ENCODE peak calls at places on chromosomes 16 and 17, in seven cellular contexts. J, V, L, N, C, D and T are unnamed samples.

GRCh38 chr17:83055911-83056582 is 23.4 kb upstream of the METRNL start:
- DNase-seq in C (peak), N (no peak), J (peak), V (no peak), D (no peak), L (no peak), T (peak)

GRCh38 chr16:879986-880385 is 79.5 kb upstream of the GNG13 start:
- DNase-seq in V (no peak), J (no peak), D (no peak), L (no peak), C (no peak), N (no peak), T (no peak)

GRCh38 chr17:5975651-5976050 is 94.5 kb upstream of the WSCD1 start:
- DNase-seq in D (no peak), C (no peak), N (no peak), V (no peak), J (no peak), L (no peak), T (no peak)

GRCh38 chr17:14061666-14062560 is 7.4 kb upstream of the COX10 start:
- DNase-seq in J (peak), D (no peak), N (no peak), L (no peak), V (no peak), C (no peak), T (peak)

GRCh38 chr17:37541880-37542675 is 52.4 kb downstream of the DUSP14 start:
- DNase-seq in L (no peak), V (no peak), N (peak), D (no peak), C (no peak), J (no peak), T (peak)

GRCh38 chr17:8905256-8905778 is 37.8 kb upstream of the PIK3R6 start:
- DNase-seq in J (no peak), D (no peak), L (no peak), N (no peak), C (no peak), V (no peak), T (no peak)

GRCh38 chr17:32007463-32008298 is 498 bp downstream of the LRRC37B start:
- DNase-seq in D (peak), N (peak), J (peak), C (peak), V (peak), L (peak), T (no peak)

GRCh38 chr16:85460252-85460982 is 152.7 kb upstream of the GSE1 start:
- DNase-seq in N (no peak), C (no peak), V (no peak), D (no peak), L (no peak), J (peak), T (no peak)

GRCh38 chr17:43641416-43641815 is 20.3 kb downstream of the MEOX1 start:
- DNase-seq in N (no peak), L (no peak), D (no peak), J (no peak), V (no peak), C (no peak), T (no peak)

GRCh38 chr17:70913086-70913485 is 743.8 kb downstream of the KCNJ2 start:
- DNase-seq in J (no peak), L (no peak), N (no peak), V (no peak), D (no peak), C (no peak), T (no peak)

GRCh38 chr17:66980896-66981295 is 16.4 kb downstream of the CACNG4 start:
- DNase-seq in J (no peak), C (no peak), L (no peak), D (no peak), N (no peak), V (no peak), T (no peak)

GRCh38 chr17:41382396-41382795 is 290 bp upstream of the KRT34 start:
- DNase-seq in N (no peak), D (no peak), V (no peak), L (no peak), J (no peak), C (no peak), T (peak)

GRCh38 chr16:74574146-74574545 is 32.8 kb downstream of the GLG1 start:
- DNase-seq in L (no peak), V (no peak), N (no peak), J (no peak), C (no peak), D (no peak), T (no peak)

GRCh38 chr17:73564856-73565255 is 79.4 kb downstream of the SDK2 start:
- DNase-seq in J (no peak), C (no peak), N (no peak), L (no peak), V (no peak), D (no peak), T (no peak)

GRCh38 chr17:8294361-8294760 is 839 bp downstream of the SLC25A35 start:
- DNase-seq in D (no peak), J (no peak), N (no peak), V (no peak), C (no peak), L (no peak), T (no peak)

GRCh38 chr16:23124315-23124714 is 24.9 kb downstream of the USP31 start:
- DNase-seq in L (no peak), N (no peak), J (no peak), V (no peak), C (no peak), D (no peak), T (peak)

GRCh38 chr17:1241904-1242303 is 28.3 kb upstream of the BHLHA9 start:
- DNase-seq in C (peak), V (no peak), N (no peak), L (no peak), J (no peak), D (no peak), T (no peak)

GRCh38 chr17:31509095-31509804 is 117.8 kb downstream of the RAB11FIP4 start:
- DNase-seq in J (no peak), L (no peak), N (peak), V (no peak), D (no peak), C (no peak), T (no peak)

GRCh38 chr17:74305865-74306654 is 20.0 kb upstream of the KIF19 start:
- DNase-seq in C (no peak), J (no peak), L (no peak), D (no peak), V (no peak), N (no peak), T (no peak)

GRCh38 chr17:40598928-40599627 is 33.8 kb upstream of the CCR7 start:
- DNase-seq in C (peak), N (peak), V (no peak), D (peak), J (no peak), L (peak), T (no peak)

GRCh38 chr17:1122681-1123396 is 56.9 kb downstream of the ABR start:
- DNase-seq in C (peak), J (peak), L (peak), V (peak), D (peak), N (peak), T (peak)

GRCh38 chr17:1511290-1511689 is 5.1 kb downstream of the INPP5K start:
- DNase-seq in V (no peak), N (no peak), L (no peak), D (no peak), J (no peak), C (no peak), T (no peak)

GRCh38 chr16:85593503-85594195 is 19.5 kb upstream of the GSE1 start:
- DNase-seq in V (no peak), L (no peak), D (no peak), J (no peak), C (no peak), N (no peak), T (no peak)

GRCh38 chr16:3021449-3022207 is 1.5 kb downstream of the TNFRSF12A start:
- DNase-seq in N (peak), D (peak), V (peak), L (peak), J (peak), C (peak), T (peak)

GRCh38 chr16:31876955-31877828 is 3.6 kb downstream of the ZNF267 start:
- DNase-seq in V (no peak), C (no peak), L (peak), D (peak), J (peak), N (peak), T (peak)

GRCh38 chr16:4257646-4258556 is 14.9 kb downstream of the TFAP4 start:
- DNase-seq in V (no peak), L (no peak), J (no peak), D (no peak), C (no peak), N (no peak), T (peak)

GRCh38 chr17:5499790-5500189 is 13.4 kb downstream of the MIS12 start:
- DNase-seq in N (no peak), V (no peak), J (peak), L (peak), C (no peak), D (peak), T (no peak)

GRCh38 chr16:81734632-81735434 is 44.3 kb upstream of the PLCG2 start:
- DNase-seq in N (no peak), J (no peak), C (no peak), L (no peak), V (no peak), D (no peak), T (no peak)

GRCh38 chr17:40443196-40443987 is at the start of gene IGFBP4:
- DNase-seq in C (peak), N (peak), L (peak), V (peak), J (peak), D (peak), T (peak)

GRCh38 chr17:4448197-4448980 is 14.6 kb downstream of the SPNS3 start:
- DNase-seq in L (no peak), V (no peak), D (no peak), J (no peak), C (no peak), N (no peak), T (peak)

GRCh38 chr16:2842340-2843000 is 12.4 kb downstream of the ZG16B start:
- DNase-seq in L (peak), N (peak), J (no peak), D (peak), V (no peak), C (no peak), T (no peak)

GRCh38 chr17:67518881-67519280 is 141.8 kb downstream of the PITPNC1 start:
- DNase-seq in J (no peak), V (no peak), D (no peak), L (no peak), N (no peak), C (no peak), T (no peak)

GRCh38 chr17:46769531-46770438 is 48.7 kb downstream of the WNT3 start:
- DNase-seq in V (no peak), J (no peak), D (no peak), N (peak), C (no peak), L (peak), T (no peak)

GRCh38 chr16:88377961-88378360 is 4.8 kb upstream of the ZNF469 start:
- DNase-seq in D (no peak), V (no peak), J (no peak), C (no peak), N (no peak), L (no peak), T (no peak)

GRCh38 chr16:88378401-88378800 is 4.4 kb upstream of the ZNF469 start:
- DNase-seq in L (no peak), C (no peak), V (no peak), D (no peak), N (no peak), J (no peak), T (no peak)

GRCh38 chr16:88376053-88376834 is 6.5 kb upstream of the ZNF469 start:
- DNase-seq in C (no peak), J (no peak), V (no peak), D (no peak), L (no peak), N (no peak), T (no peak)

GRCh38 chr16:88375236-88376052 is 7.3 kb upstream of the ZNF469 start:
- DNase-seq in N (no peak), L (no peak), D (no peak), V (no peak), C (no peak), J (no peak), T (no peak)

GRCh38 chr16:88376835-88377726 is 5.7 kb upstream of the ZNF469 start:
- DNase-seq in N (no peak), C (no peak), L (peak), J (no peak), D (no peak), V (no peak), T (peak)
- TF ChIP-seq CTCF in N (no peak), C (no peak), L (no peak), J (no peak), D (no peak), V (no peak), T (no peak)

GRCh38 chr16:88059701-88060386 is 108.6 kb downstream of the BANP start:
- DNase-seq in L (no peak), J (no peak), C (no peak), D (no peak), N (no peak), V (no peak), T (no peak)

GRCh38 chr16:88060524-88061219 is 109.4 kb downstream of the BANP start:
- DNase-seq in J (no peak), D (no peak), V (no peak), L (no peak), N (no peak), C (no peak), T (no peak)

GRCh38 chr16:88063201-88063773 is 112.1 kb downstream of the BANP start:
- DNase-seq in C (peak), L (no peak), N (no peak), V (no peak), J (no peak), D (no peak), T (peak)

GRCh38 chr16:88062341-88062861 is 111.2 kb downstream of the BANP start:
- DNase-seq in J (peak), L (no peak), C (peak), D (no peak), N (no peak), V (no peak), T (peak)

GRCh38 chr16:88061346-88062110 is 110.3 kb downstream of the BANP start:
- DNase-seq in J (no peak), N (no peak), C (no peak), L (no peak), D (no peak), V (no peak), T (no peak)
- TF ChIP-seq CTCF in J (no peak), N (no peak), C (no peak), L (no peak), D (no peak), V (no peak), T (no peak)

GRCh38 chr16:48611329-48612137 is 1.6 kb upstream of the N4BP1 start:
- DNase-seq in J (peak), L (peak), V (no peak), D (peak), N (peak), C (no peak), T (no peak)
- TF ChIP-seq CTCF in J (no peak), L (no peak), V (no peak), D (no peak), N (no peak), C (no peak), T (no peak)

GRCh38 chr17:75679706-75680201 is 12.6 kb downstream of the SAP30BP start:
- DNase-seq in N (no peak), D (no peak), V (no peak), L (no peak), J (peak), C (peak), T (peak)
- TF ChIP-seq CTCF in N (no peak), D (no peak), V (no peak), L (no peak), J (no peak), C (peak), T (peak)

GRCh38 chr16:9415588-9415987 is 324.1 kb downstream of the HAPSTR1 start:
- DNase-seq in D (no peak), V (no peak), C (no peak), L (no peak), N (no peak), J (no peak), T (no peak)
- TF ChIP-seq CTCF in D (no peak), V (no peak), C (no peak), L (no peak), N (no peak), J (no peak), T (no peak)

GRCh38 chr16:66930189-66930588 is 4.0 kb downstream of the CIAO2B start:
- DNase-seq in L (no peak), J (peak), D (no peak), C (no peak), N (no peak), V (no peak), T (peak)

GRCh38 chr16:66927012-66927436 is 1.7 kb upstream of the RRAD start:
- DNase-seq in J (peak), D (peak), V (no peak), L (peak), C (no peak), N (no peak), T (peak)

GRCh38 chr16:66926171-66926570 is 836 bp upstream of the RRAD start:
- DNase-seq in V (no peak), C (no peak), L (peak), D (no peak), N (no peak), J (no peak), T (no peak)

GRCh38 chr16:66927918-66928649 is 2.7 kb upstream of the RRAD start:
- DNase-seq in V (no peak), J (no peak), N (peak), D (no peak), C (no peak), L (no peak), T (peak)

GRCh38 chr16:66928702-66929388 is 3.5 kb upstream of the RRAD start:
- DNase-seq in C (no peak), V (no peak), N (peak), D (no peak), L (peak), J (peak), T (peak)
- TF ChIP-seq CTCF in C (no peak), V (peak), N (peak), D (peak), L (peak), J (peak), T (peak)

DNA sequence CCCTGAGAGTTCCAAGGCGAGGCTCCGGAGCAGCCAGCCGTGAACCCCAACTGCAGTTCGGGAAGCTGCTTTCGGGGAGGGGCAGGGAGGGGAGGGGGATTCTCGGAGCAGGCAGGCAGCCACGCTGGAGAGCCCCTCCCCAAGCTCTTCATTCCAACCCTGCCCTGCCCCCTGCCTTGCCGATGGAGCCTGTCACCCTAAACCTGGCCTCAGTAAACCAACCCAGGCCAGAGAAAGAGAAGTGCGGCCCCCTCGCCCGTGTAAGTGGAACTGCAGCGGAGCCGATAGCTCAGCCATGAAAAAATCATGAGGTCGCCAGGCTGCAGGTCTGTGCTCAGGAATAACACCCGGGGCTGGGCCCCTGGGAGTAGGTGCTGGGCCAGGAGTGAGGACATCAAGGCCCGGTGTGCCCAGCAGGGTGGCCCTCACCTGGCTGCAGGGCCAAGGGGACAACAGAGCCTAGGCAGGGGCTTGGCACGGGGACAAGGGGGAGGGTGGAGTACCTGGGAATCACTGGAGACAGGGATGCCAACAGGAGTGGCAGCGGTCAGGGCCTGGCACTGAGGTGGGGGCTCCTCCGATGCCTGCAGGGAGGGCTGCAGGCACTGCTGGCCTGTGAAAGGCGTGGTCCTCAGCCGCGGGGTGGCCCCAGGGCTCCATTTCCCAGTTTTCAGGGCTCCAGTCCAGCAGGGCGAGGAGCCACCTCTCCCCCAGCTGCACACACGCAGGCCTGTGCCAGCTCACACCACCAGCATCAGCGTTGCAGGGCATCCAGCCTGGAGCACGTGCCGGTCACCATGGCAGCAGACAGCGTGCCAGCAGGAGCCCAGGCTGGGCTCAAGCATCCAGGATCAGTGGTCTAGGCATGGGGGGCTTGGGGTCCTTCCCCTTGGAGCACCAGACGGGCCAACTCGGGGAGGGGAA is 4.8 kb upstream of the FSCN2 start:
- DNase-seq in L (no peak), C (no peak), N (no peak), V (peak), J (peak), D (no peak), T (peak)
- TF ChIP-seq CTCF in L (no peak), C (no peak), N (no peak), V (peak), J (peak), D (peak), T (peak)

DNA sequence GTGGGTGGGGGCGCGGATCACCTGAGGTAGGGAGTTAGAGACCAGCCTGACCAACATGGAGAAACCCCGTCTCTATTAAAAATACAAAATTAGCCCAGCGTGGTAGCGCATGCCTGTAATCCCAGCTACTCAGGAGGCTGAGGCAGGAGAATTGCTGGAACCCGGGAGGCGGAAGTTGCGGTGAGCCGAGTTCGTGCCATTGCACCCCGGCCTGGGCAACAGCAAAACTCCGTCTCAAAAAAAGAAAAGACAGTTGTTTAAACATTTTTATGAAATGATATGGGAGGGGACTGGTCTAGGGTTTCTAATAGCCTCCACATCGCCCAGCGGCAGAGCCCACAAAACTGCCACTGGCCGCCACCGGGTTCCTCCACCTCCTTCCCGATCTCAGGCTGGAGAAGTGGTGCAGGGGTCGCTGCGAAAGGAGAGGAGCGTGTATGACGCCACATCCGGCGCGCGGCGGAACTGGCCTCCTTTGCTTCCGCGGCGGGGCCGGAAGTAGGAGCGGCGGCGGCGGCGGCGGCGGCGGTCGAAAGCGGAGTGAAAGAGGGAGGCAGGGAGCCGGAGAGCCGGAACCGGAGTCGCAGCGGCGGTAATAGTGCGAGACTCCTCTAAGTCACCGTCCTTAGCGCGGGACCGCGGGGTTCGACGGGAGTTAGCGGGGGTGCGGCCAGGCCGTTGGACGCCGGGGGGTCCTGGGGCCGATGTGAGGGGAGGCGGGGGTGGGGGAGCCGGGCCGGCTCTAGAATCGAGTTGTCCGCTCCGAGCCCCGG is at the start of gene PPP4C:
- DNase-seq in J (peak), V (peak), C (peak), L (peak), N (peak), D (peak), T (peak)
- TF ChIP-seq CTCF in J (peak), V (peak), C (no peak), L (no peak), N (no peak), D (no peak), T (peak)